ENCODE peak calls at places on chromosomes 6 and 20, in four cellular contexts. N is PC-3, I is mesendoderm, H is A549. W is an unnamed sample. For H3K4me1, the result is how much of the 10 kb centered on the place peaks cover.

GRCh38 chr6:96015321-96015790 is 418 bp upstream of the FUT9 start:
- DNase-seq in N (no peak), I (peak), H (no peak), W (no peak)

GRCh38 chr6:107713214-107713962 is 110.7 kb downstream of the SCML4 start:
- DNase-seq in N (no peak), I (no peak), H (no peak), W (peak)

GRCh38 chr20:32563311-32564272 is 21.5 kb downstream of the NOL4L start:
- DNase-seq in N (no peak), I (no peak), H (no peak), W (no peak)

GRCh38 chr6:26026833-26027490 is 60.3 kb upstream of the HFE start:
- DNase-seq in N (peak), I (peak), H (peak), W (peak)

GRCh38 chr6:105250523-105250922 is 70.7 kb upstream of the POPDC3 start:
- DNase-seq in N (peak), I (no peak), H (no peak), W (peak)

GRCh38 chr6:75205776-75206334 is at the start of gene COL12A1:
- DNase-seq in N (peak), I (peak), H (peak), W (peak)

GRCh38 chr6:130482645-130483390 is 117.0 kb downstream of the TMEM200A start:
- DNase-seq in N (peak), I (no peak), H (no peak), W (peak)

GRCh38 chr6:64727075-64727474 is 980.0 kb downstream of the EYS start:
- DNase-seq in N (no peak), I (no peak), H (no peak), W (no peak)

GRCh38 chr6:30839666-30840065 is 44.7 kb upstream of the DDR1 start:
- DNase-seq in N (no peak), I (no peak), H (no peak), W (no peak)

GRCh38 chr6:15464211-15464725 is 198.6 kb downstream of the DTNBP1 start:
- DNase-seq in N (peak), I (peak), H (peak), W (no peak)

GRCh38 chr6:127518710-127519468 is at the start of gene MTCL3:
- DNase-seq in N (no peak), I (peak), H (peak), W (peak)

GRCh38 chr6:16420715-16421461 is 182.5 kb downstream of the GMPR start:
- DNase-seq in N (peak), I (no peak), H (no peak), W (peak)

GRCh38 chr6:44564906-44565524 is 177.5 kb downstream of the CDC5L start:
- DNase-seq in N (no peak), I (no peak), H (no peak), W (peak)

GRCh38 chr6:124958759-124959354 is 3.4 kb upstream of the RNF217 start:
- DNase-seq in N (no peak), I (no peak), H (no peak), W (peak)

GRCh38 chr20:31693987-31694661 is 28.5 kb downstream of the BCL2L1 start:
- DNase-seq in N (peak), I (peak), H (no peak), W (no peak)

GRCh38 chr6:137261393-137262154 is 42.4 kb upstream of the IFNGR1 start:
- DNase-seq in N (peak), I (no peak), H (no peak), W (peak)

GRCh38 chr20:62371588-62372041 is 4.5 kb upstream of the LAMA5 start:
- DNase-seq in N (no peak), I (no peak), H (no peak), W (no peak)
- H3K4me1 ChIP-seq in N (under half), I (under half), H (half or more), W (under half)

DNA sequence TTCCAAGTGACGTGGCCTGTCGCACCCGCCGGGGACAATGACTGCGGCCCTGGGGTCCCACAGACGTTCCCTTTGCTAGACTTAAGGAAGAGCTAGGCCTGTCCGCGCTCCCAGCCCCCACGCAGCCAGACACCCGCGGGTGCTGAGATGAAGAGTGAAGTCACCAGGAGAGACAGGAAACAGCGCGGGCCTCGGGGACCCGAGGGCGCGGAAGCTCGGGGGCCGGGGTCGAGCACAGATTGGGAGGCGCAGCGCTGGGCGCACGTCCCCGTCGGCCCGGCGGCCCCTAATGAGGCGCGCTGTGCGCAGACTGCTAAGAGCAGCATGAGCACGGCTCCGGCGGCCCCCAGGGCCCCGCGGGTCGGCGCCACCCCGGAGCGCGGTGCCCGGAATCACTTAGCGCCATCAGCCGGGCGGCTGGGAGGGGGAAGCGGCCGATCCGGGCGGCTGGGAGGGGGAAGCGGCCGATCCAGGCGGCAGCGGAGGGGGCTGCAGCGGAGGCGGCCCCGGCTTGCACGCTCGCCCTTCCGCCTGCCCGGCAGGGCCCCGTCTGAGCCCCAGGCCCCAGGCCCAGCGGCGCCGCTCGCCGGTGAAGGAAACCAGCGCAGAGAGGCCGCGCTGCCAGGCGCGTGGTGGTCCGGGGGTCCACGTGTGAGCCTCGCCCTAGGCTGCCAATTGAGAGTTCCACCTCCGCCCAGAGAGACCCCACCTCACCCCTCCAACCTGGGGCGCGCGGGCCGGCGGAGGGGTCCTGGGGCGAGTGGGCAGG is 8.3 kb upstream of the AVP start:
- DNase-seq in N (no peak), I (peak), H (no peak), W (peak)
- H3K4me2 ChIP-seq in N (no peak), I (peak), H (no peak), W (peak)

GRCh38 chr6:1796706-1797529 is 187.2 kb downstream of the FOXC1 start:
- DNase-seq in N (no peak), I (no peak), H (no peak), W (peak)

GRCh38 chr6:1798965-1799325 is 189.2 kb downstream of the FOXC1 start:
- DNase-seq in N (no peak), I (no peak), H (no peak), W (no peak)

GRCh38 chr6:1795923-1796322 is 186.2 kb downstream of the FOXC1 start:
- DNase-seq in N (no peak), I (no peak), H (no peak), W (no peak)

GRCh38 chr6:1797801-1798200 is 188.1 kb downstream of the FOXC1 start:
- DNase-seq in N (peak), I (no peak), H (no peak), W (peak)

DNA sequence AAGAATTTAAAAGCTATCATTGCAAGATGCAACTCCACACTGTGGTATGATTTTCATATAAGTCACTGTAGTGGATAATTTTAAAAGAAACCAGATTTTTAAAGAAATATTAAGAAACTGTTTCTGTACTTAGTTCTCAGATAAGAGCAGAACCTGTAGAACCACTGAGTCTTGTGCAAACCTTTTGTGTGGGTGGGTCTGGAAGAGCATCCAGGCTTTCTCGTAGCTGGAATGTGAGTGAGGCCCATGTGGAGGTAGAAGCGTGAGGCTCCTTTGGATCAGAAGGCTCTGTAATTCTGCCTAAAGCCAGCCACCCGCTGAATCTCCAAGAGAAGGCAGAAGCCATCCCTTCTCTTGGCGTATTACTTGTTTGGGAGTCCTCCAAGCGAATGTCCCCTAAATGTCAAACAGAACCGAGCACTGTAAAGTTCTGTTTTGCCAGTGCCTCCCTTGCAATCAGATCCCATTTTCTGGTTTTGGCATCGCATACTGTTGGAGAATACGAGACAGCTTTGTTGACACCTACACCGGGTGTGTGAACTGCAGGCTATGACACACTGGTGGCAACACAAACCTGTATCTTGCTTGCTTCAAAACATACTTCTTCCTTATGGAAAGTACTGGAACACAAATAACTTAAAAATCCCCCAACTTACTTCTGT is 188.7 kb downstream of the FOXC1 start:
- DNase-seq in N (no peak), I (no peak), H (no peak), W (peak)
- H3K4me1 ChIP-seq in N (under half), I (under half), H (under half), W (under half)

GRCh38 chr20:61437280-61438206 is 185.5 kb downstream of the CDH4 start:
- DNase-seq in N (no peak), I (peak), H (no peak), W (peak)
- H3K4me2 ChIP-seq in N (no peak), I (no peak), H (no peak), W (no peak)